ENCODE peak calls at places on chromosome 1, in four cellular contexts. One of them, this sample, is unnamed.

GRCh38 chr1:230292739-230293720 is 133.1 kb downstream of the PGBD5 start:
- DNase-seq in NCI-H1694 treated with DMSO at 0.1 percent for 48 hours: peak
- DNase-seq in NCI-H1092: peak
- DNase-seq in NCI-H524: peak
- DNase-seq in this sample: peak

GRCh38 chr1:162389021-162389818 is 7.7 kb downstream of the C1orf226 start:
- DNase-seq in NCI-H1694 treated with DMSO at 0.1 percent for 48 hours: peak
- DNase-seq in NCI-H1092: no peak
- DNase-seq in NCI-H524: peak
- DNase-seq in this sample: no peak

GRCh38 chr1:167095368-167095767 is 1.5 kb downstream of the STYXL2 start:
- DNase-seq in NCI-H1694 treated with DMSO at 0.1 percent for 48 hours: no peak
- DNase-seq in NCI-H1092: no peak
- DNase-seq in NCI-H524: no peak
- DNase-seq in this sample: no peak

GRCh38 chr1:191350938-191351337 is 807.3 kb upstream of the RGS18 start:
- DNase-seq in NCI-H1694 treated with DMSO at 0.1 percent for 48 hours: no peak
- DNase-seq in NCI-H1092: no peak
- DNase-seq in NCI-H524: peak
- DNase-seq in this sample: no peak

GRCh38 chr1:227033880-227034279 is 93.8 kb downstream of the COQ8A start:
- DNase-seq in NCI-H1694 treated with DMSO at 0.1 percent for 48 hours: no peak
- DNase-seq in NCI-H1092: no peak
- DNase-seq in NCI-H524: no peak
- DNase-seq in this sample: no peak

GRCh38 chr1:227131193-227131592 is 187.1 kb downstream of the CDC42BPA start:
- DNase-seq in NCI-H1694 treated with DMSO at 0.1 percent for 48 hours: peak
- DNase-seq in NCI-H1092: no peak
- DNase-seq in NCI-H524: peak
- DNase-seq in this sample: no peak

GRCh38 chr1:67434491-67434890 is 4.3 kb upstream of the SERBP1 start:
- DNase-seq in NCI-H1694 treated with DMSO at 0.1 percent for 48 hours: no peak
- DNase-seq in NCI-H1092: no peak
- DNase-seq in NCI-H524: no peak
- DNase-seq in this sample: no peak

GRCh38 chr1:40389871-40390560 is 16.5 kb downstream of the SMAP2 start:
- DNase-seq in NCI-H1694 treated with DMSO at 0.1 percent for 48 hours: no peak
- DNase-seq in NCI-H1092: no peak
- DNase-seq in NCI-H524: no peak
- DNase-seq in this sample: no peak

GRCh38 chr1:13699936-13700520 is at the start of gene PRDM2:
- DNase-seq in NCI-H1694 treated with DMSO at 0.1 percent for 48 hours: peak
- DNase-seq in NCI-H1092: peak
- DNase-seq in NCI-H524: peak
- DNase-seq in this sample: peak

GRCh38 chr1:29793653-29794348 is 557.5 kb downstream of the PTPRU start:
- DNase-seq in NCI-H1694 treated with DMSO at 0.1 percent for 48 hours: no peak
- DNase-seq in NCI-H1092: no peak
- DNase-seq in NCI-H524: no peak
- DNase-seq in this sample: no peak

GRCh38 chr1:205849619-205850355 is at the start of gene PM20D1:
- DNase-seq in NCI-H1694 treated with DMSO at 0.1 percent for 48 hours: no peak
- DNase-seq in NCI-H1092: no peak
- DNase-seq in NCI-H524: peak
- DNase-seq in this sample: peak